ENCODE peak calls at places on chromosome 21, in nine cellular contexts. I, Q, H, U, R, A, Y, V and F are unnamed samples. For H3K4me1, the result is how much of the 10 kb centered on the place peaks cover.

GRCh38 chr21:15731243-15731613 is 1.4 kb downstream of the USP25 start:
- DNase-seq in I (no peak), Q (peak), H (no peak), U (peak), R (no peak), A (no peak), Y (no peak), V (peak), F (no peak)

GRCh38 chr21:15986277-15986676 is 256.5 kb downstream of the USP25 start:
- DNase-seq in I (no peak), Q (no peak), H (no peak), U (no peak), R (no peak), A (no peak), Y (no peak), V (no peak), F (no peak)

GRCh38 chr21:36584980-36585940 is 105.3 kb upstream of the CLDN14 start:
- DNase-seq in I (no peak), Q (no peak), H (peak), U (no peak), R (no peak), A (no peak), Y (no peak), V (no peak), F (no peak)

GRCh38 chr21:16800536-16800935 is 712.3 kb upstream of the CXADR start:
- DNase-seq in I (no peak), Q (no peak), H (no peak), U (no peak), R (no peak), A (no peak), Y (no peak), V (no peak), F (no peak)

GRCh38 chr21:29436650-29437049 is 137.9 kb downstream of the BACH1 start:
- DNase-seq in I (no peak), Q (no peak), H (no peak), U (no peak), R (no peak), A (no peak), Y (no peak), V (no peak), F (no peak)

GRCh38 chr21:29372063-29372802 is 73.5 kb downstream of the BACH1 start:
- DNase-seq in I (peak), Q (peak), H (peak), U (peak), R (no peak), A (peak), Y (peak), V (peak), F (peak)

GRCh38 chr21:41399401-41399800 is 26.6 kb upstream of the MX1 start:
- DNase-seq in I (no peak), Q (no peak), H (no peak), U (no peak), R (no peak), A (no peak), Y (peak), V (no peak), F (no peak)

GRCh38 chr21:41367598-41368360 is 6.0 kb downstream of the MX2 start:
- DNase-seq in I (no peak), Q (no peak), H (no peak), U (no peak), R (peak), A (no peak), Y (no peak), V (no peak), F (no peak)

GRCh38 chr21:17390575-17390974 is 122.3 kb upstream of the CXADR start:
- DNase-seq in I (no peak), Q (no peak), H (no peak), U (no peak), R (no peak), A (no peak), Y (no peak), V (no peak), F (no peak)

GRCh38 chr21:37149411-37149810 is 76.4 kb downstream of the TTC3 start:
- DNase-seq in I (no peak), Q (peak), H (no peak), U (no peak), R (no peak), A (no peak), Y (no peak), V (peak), F (no peak)

GRCh38 chr21:31455506-31455905 is 111.4 kb upstream of the TIAM1 start:
- DNase-seq in I (no peak), Q (no peak), H (no peak), U (no peak), R (no peak), A (no peak), Y (no peak), V (no peak), F (no peak)

GRCh38 chr21:29025328-29025713 is 853 bp downstream of the USP16 start:
- DNase-seq in I (peak), Q (no peak), H (no peak), U (no peak), R (no peak), A (no peak), Y (no peak), V (peak), F (no peak)

GRCh38 chr21:15754640-15755039 is 24.9 kb downstream of the USP25 start:
- DNase-seq in I (peak), Q (peak), H (peak), U (no peak), R (no peak), A (no peak), Y (no peak), V (peak), F (peak)

GRCh38 chr21:15893902-15894301 is 164.1 kb downstream of the USP25 start:
- DNase-seq in I (no peak), Q (no peak), H (no peak), U (no peak), R (no peak), A (no peak), Y (no peak), V (no peak), F (no peak)

GRCh38 chr21:17725339-17725738 is 93.8 kb downstream of the C21orf91 start:
- DNase-seq in I (peak), Q (no peak), H (no peak), U (no peak), R (no peak), A (no peak), Y (no peak), V (no peak), F (no peak)

GRCh38 chr21:22223385-22223784 is 1225.2 kb downstream of the NCAM2 start:
- DNase-seq in I (no peak), Q (no peak), H (no peak), U (no peak), R (no peak), A (no peak), Y (no peak), V (no peak), F (no peak)

GRCh38 chr21:27206368-27206982 is 239.6 kb upstream of the ADAMTS5 start:
- DNase-seq in I (no peak), Q (no peak), H (no peak), U (no peak), R (no peak), A (no peak), Y (no peak), V (peak), F (no peak)

GRCh38 chr21:29133796-29134195 is 3.4 kb downstream of the MAP3K7CL start:
- DNase-seq in I (no peak), Q (peak), H (no peak), U (no peak), R (no peak), A (no peak), Y (no peak), V (no peak), F (no peak)

GRCh38 chr21:15015622-15016471 is 49.0 kb downstream of the NRIP1 start:
- DNase-seq in I (no peak), Q (peak), H (peak), U (no peak), R (no peak), A (no peak), Y (no peak), V (peak), F (peak)

GRCh38 chr21:31041295-31042079 is 3.2 kb upstream of the KRTAP19-8 start:
- DNase-seq in I (no peak), Q (no peak), H (no peak), U (no peak), R (no peak), A (no peak), Y (no peak), V (no peak), F (no peak)

GRCh38 chr21:15804247-15804985 is 74.6 kb downstream of the USP25 start:
- DNase-seq in I (no peak), Q (no peak), H (no peak), U (no peak), R (no peak), A (no peak), Y (no peak), V (no peak), F (no peak)

GRCh38 chr21:14520535-14520934 is 25.6 kb downstream of the SAMSN1 start:
- DNase-seq in I (no peak), Q (no peak), H (no peak), U (no peak), R (no peak), A (no peak), Y (no peak), V (no peak), F (no peak)

GRCh38 chr21:17783816-17784598 is 35.1 kb downstream of the C21orf91 start:
- DNase-seq in I (no peak), Q (no peak), H (no peak), U (peak), R (no peak), A (no peak), Y (no peak), V (no peak), F (no peak)

GRCh38 chr21:41245509-41246135 is 71.0 kb upstream of the FAM3B start:
- DNase-seq in I (no peak), Q (no peak), H (no peak), U (no peak), R (no peak), A (no peak), Y (no peak), V (no peak), F (no peak)

GRCh38 chr21:17343055-17343454 is 169.8 kb upstream of the CXADR start:
- DNase-seq in I (peak), Q (peak), H (no peak), U (no peak), R (no peak), A (peak), Y (no peak), V (peak), F (no peak)

GRCh38 chr21:19353271-19353670 is 949.7 kb upstream of the TMPRSS15 start:
- DNase-seq in I (no peak), Q (no peak), H (no peak), U (no peak), R (no peak), A (no peak), Y (no peak), V (no peak), F (no peak)

GRCh38 chr21:45868086-45868485 is 113.5 kb upstream of the COL6A1 start:
- DNase-seq in I (no peak), Q (no peak), H (no peak), U (no peak), R (no peak), A (no peak), Y (no peak), V (no peak), F (peak)
- H3K4me1 ChIP-seq in I (under half), Q (under half), H (under half), U (under half), R (under half), A (under half), Y (under half), V (under half), F (half or more)

GRCh38 chr21:38909929-38910328 is 104.2 kb downstream of the ETS2 start:
- DNase-seq in I (no peak), Q (no peak), H (no peak), U (no peak), R (no peak), A (no peak), Y (no peak), V (no peak), F (no peak)
- H3K4me1 ChIP-seq in I (under half), Q (under half), H (half or more), U (under half), R (half or more), A (under half), Y (half or more), V (under half), F (under half)

DNA sequence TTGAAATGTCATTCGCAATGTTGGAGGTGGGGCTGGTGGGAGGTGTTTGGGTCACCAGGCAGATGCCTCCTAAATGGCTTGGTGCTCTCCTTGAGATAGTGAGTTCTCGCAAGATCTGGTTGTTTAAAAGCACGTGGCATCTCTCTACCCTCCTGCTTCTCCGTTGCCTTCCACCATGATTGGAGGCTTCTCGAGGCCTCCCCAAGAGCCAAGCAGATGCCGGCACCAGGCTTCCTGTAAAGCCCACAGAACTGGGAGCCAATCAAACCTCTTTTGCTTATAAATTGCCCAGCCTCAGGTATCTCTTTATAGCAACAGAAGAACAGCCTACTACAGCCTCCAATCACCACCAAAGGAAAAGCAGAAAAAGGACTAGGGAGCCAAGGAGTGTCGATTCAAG is 80.5 kb downstream of the PDE9A start:
- DNase-seq in I (no peak), Q (no peak), H (no peak), U (no peak), R (no peak), A (no peak), Y (no peak), V (no peak), F (no peak)
- H3K4me1 ChIP-seq in I (under half), Q (under half), H (under half), U (under half), R (under half), A (under half), Y (half or more), V (under half), F (under half)

GRCh38 chr21:26096972-26097371 is 73.6 kb downstream of the APP start:
- DNase-seq in I (peak), Q (no peak), H (no peak), U (no peak), R (no peak), A (no peak), Y (no peak), V (no peak), F (no peak)
- H3K4me1 ChIP-seq in I (under half), Q (under half), H (under half), U (under half), R (under half), A (under half), Y (under half), V (under half), F (under half)

DNA sequence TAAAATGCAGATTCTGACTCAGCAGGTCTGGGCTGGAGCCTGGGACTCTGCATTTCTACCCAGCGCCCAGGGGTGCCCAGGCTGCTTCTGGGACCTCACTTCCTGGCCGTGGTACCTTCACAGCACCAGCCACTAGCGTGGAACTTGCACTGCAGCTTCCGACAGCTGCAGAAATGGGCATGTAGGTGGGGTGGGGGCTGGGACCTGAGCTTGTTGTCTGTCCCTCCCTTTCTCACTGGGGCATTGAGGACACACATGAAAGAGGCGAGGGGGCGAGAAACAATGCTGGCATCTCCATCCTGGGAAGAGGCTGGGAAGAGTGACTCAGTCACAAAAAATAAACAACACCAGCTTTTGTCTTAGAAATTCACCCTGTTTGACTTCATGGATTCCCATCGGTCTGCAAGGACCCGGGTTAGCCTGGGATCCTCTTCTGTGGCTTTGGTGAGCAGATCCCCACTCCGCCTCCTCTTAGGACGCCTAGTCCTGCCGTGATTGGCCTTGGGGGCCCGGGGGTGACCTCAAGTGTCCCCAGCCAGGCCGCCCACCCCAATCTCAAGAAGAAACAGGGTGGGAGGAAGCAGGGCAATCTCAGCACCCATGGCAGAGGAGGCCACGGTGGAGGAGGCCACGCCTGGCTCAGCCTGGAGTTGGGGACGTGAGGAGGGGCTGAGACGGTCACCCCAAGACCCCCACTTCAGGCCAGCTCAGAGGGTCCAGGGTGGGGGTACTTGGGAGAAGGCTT is 29.9 kb upstream of the POFUT2 start:
- DNase-seq in I (no peak), Q (peak), H (peak), U (no peak), R (peak), A (no peak), Y (peak), V (peak), F (peak)
- H3K4me1 ChIP-seq in I (under half), Q (under half), H (half or more), U (under half), R (under half), A (under half), Y (under half), V (under half), F (half or more)

DNA sequence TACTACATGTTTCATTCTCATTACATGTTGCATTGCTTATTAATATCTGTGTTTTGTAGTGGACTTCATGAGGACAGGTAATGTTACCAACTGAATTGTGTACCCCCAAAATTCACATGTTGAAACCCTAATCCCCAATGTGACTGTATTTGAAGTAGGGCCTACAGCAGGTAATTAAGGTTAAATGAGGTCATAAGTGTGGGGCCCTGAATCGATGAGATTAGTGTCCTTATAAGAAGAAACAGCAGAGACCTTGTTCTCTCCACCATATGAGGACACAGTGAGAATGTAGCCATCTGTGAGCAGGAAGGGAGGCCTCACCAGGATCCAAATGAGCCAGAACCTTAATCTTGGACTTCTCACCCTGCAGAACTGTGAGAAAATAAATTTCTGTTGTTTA is 15.0 kb upstream of the IFNAR1 start:
- DNase-seq in I (no peak), Q (no peak), H (no peak), U (no peak), R (no peak), A (no peak), Y (no peak), V (no peak), F (no peak)
- H3K4me1 ChIP-seq in I (under half), Q (under half), H (under half), U (under half), R (under half), A (under half), Y (under half), V (under half), F (under half)

GRCh38 chr21:35226302-35226701 is 177.2 kb upstream of the RUNX1 start:
- DNase-seq in I (no peak), Q (peak), H (no peak), U (no peak), R (no peak), A (no peak), Y (peak), V (peak), F (no peak)
- H3K4me1 ChIP-seq in I (under half), Q (under half), H (under half), U (under half), R (under half), A (under half), Y (under half), V (under half), F (under half)

GRCh38 chr21:33158654-33159053 is 71.1 kb upstream of the IFNAR2 start:
- DNase-seq in I (no peak), Q (no peak), H (no peak), U (no peak), R (no peak), A (no peak), Y (no peak), V (no peak), F (no peak)
- H3K4me1 ChIP-seq in I (under half), Q (under half), H (under half), U (under half), R (under half), A (under half), Y (under half), V (under half), F (under half)

GRCh38 chr21:43020177-43020576 is 45.8 kb downstream of the PKNOX1 start:
- DNase-seq in I (no peak), Q (no peak), H (no peak), U (no peak), R (no peak), A (no peak), Y (no peak), V (no peak), F (no peak)

GRCh38 chr21:43018519-43018918 is 44.2 kb downstream of the PKNOX1 start:
- DNase-seq in I (no peak), Q (no peak), H (no peak), U (no peak), R (no peak), A (no peak), Y (no peak), V (no peak), F (no peak)

GRCh38 chr21:43021756-43022600 is 47.6 kb downstream of the PKNOX1 start:
- DNase-seq in I (no peak), Q (no peak), H (no peak), U (no peak), R (no peak), A (no peak), Y (no peak), V (no peak), F (no peak)

GRCh38 chr21:43021191-43021590 is 46.8 kb downstream of the PKNOX1 start:
- DNase-seq in I (no peak), Q (no peak), H (no peak), U (no peak), R (no peak), A (no peak), Y (no peak), V (no peak), F (no peak)

GRCh38 chr21:43020771-43021170 is 46.4 kb downstream of the PKNOX1 start:
- DNase-seq in I (no peak), Q (no peak), H (no peak), U (no peak), R (no peak), A (no peak), Y (no peak), V (no peak), F (no peak)
- H3K4me1 ChIP-seq in I (under half), Q (under half), H (under half), U (under half), R (under half), A (under half), Y (under half), V (under half), F (under half)